ENCODE peak calls at places on chromosome 20, in nine cellular contexts. One of them, this sample, is unnamed.

GRCh38 chr20:9344080-9344920 is 170.1 kb upstream of the LAMP5 start:
- DNase-seq in astrocyte of the spinal cord: peak
- DNase-seq in MV-4-11: no peak
- DNase-seq in neural crest cell: no peak
- DNase-seq in RPMI8226: no peak
- DNase-seq in LoVo: no peak
- DNase-seq in ascending aorta: no peak
- DNase-seq in HepG2: no peak
- DNase-seq in ACHN: no peak
- DNase-seq in this sample: no peak

GRCh38 chr20:62649140-62649539 is 6.8 kb downstream of the SLCO4A1 start:
- DNase-seq in ascending aorta: no peak
- DNase-seq in MV-4-11: no peak
- DNase-seq in HepG2: no peak
- DNase-seq in RPMI8226: no peak
- DNase-seq in LoVo: no peak
- DNase-seq in ACHN: no peak
- DNase-seq in astrocyte of the spinal cord: no peak
- DNase-seq in neural crest cell: no peak
- DNase-seq in this sample: no peak

GRCh38 chr20:35866446-35867202 is 87.7 kb downstream of the SCAND1 start:
- DNase-seq in neural crest cell: no peak
- DNase-seq in astrocyte of the spinal cord: peak
- DNase-seq in RPMI8226: no peak
- DNase-seq in ACHN: no peak
- DNase-seq in HepG2: no peak
- DNase-seq in MV-4-11: no peak
- DNase-seq in ascending aorta: no peak
- DNase-seq in LoVo: no peak
- DNase-seq in this sample: no peak

GRCh38 chr20:5001174-5002076 is at the start of gene SLC23A2:
- DNase-seq in ACHN: peak
- DNase-seq in ascending aorta: no peak
- DNase-seq in astrocyte of the spinal cord: no peak
- DNase-seq in HepG2: no peak
- DNase-seq in RPMI8226: peak
- DNase-seq in MV-4-11: peak
- DNase-seq in LoVo: peak
- DNase-seq in neural crest cell: peak
- DNase-seq in this sample: peak

GRCh38 chr20:45266977-45267376 is 12.6 kb upstream of the SLPI start:
- DNase-seq in astrocyte of the spinal cord: no peak
- DNase-seq in MV-4-11: no peak
- DNase-seq in RPMI8226: no peak
- DNase-seq in neural crest cell: no peak
- DNase-seq in ascending aorta: no peak
- DNase-seq in LoVo: no peak
- DNase-seq in HepG2: no peak
- DNase-seq in ACHN: no peak
- DNase-seq in this sample: no peak

GRCh38 chr20:25529295-25529951 is 55.9 kb downstream of the NINL start:
- DNase-seq in LoVo: no peak
- DNase-seq in astrocyte of the spinal cord: no peak
- DNase-seq in HepG2: no peak
- DNase-seq in neural crest cell: no peak
- DNase-seq in ACHN: no peak
- DNase-seq in RPMI8226: no peak
- DNase-seq in ascending aorta: no peak
- DNase-seq in MV-4-11: no peak
- DNase-seq in this sample: no peak

GRCh38 chr20:10619427-10619826 is 54.4 kb downstream of the JAG1 start:
- DNase-seq in ACHN: no peak
- DNase-seq in astrocyte of the spinal cord: peak
- DNase-seq in RPMI8226: no peak
- DNase-seq in MV-4-11: no peak
- DNase-seq in LoVo: peak
- DNase-seq in neural crest cell: no peak
- DNase-seq in ascending aorta: no peak
- DNase-seq in HepG2: no peak
- DNase-seq in this sample: no peak

GRCh38 chr20:18019068-18019467 is 38.6 kb downstream of the OVOL2 start:
- DNase-seq in HepG2: peak
- DNase-seq in astrocyte of the spinal cord: no peak
- DNase-seq in RPMI8226: peak
- DNase-seq in MV-4-11: peak
- DNase-seq in ascending aorta: no peak
- DNase-seq in LoVo: no peak
- DNase-seq in ACHN: peak
- DNase-seq in neural crest cell: no peak
- DNase-seq in this sample: peak

GRCh38 chr20:2140561-2140960 is 38.9 kb downstream of the STK35 start:
- DNase-seq in ACHN: no peak
- DNase-seq in neural crest cell: no peak
- DNase-seq in RPMI8226: no peak
- DNase-seq in ascending aorta: no peak
- DNase-seq in astrocyte of the spinal cord: no peak
- DNase-seq in LoVo: no peak
- DNase-seq in MV-4-11: no peak
- DNase-seq in HepG2: no peak
- DNase-seq in this sample: no peak

GRCh38 chr20:58293453-58293852 is 16.1 kb upstream of the RAB22A start:
- DNase-seq in MV-4-11: no peak
- DNase-seq in HepG2: peak
- DNase-seq in RPMI8226: peak
- DNase-seq in astrocyte of the spinal cord: no peak
- DNase-seq in LoVo: no peak
- DNase-seq in ascending aorta: no peak
- DNase-seq in neural crest cell: peak
- DNase-seq in ACHN: peak
- DNase-seq in this sample: peak

GRCh38 chr20:10672579-10673127 is 1.1 kb downstream of the JAG1 start:
- DNase-seq in MV-4-11: peak
- DNase-seq in ACHN: peak
- DNase-seq in LoVo: peak
- DNase-seq in RPMI8226: peak
- DNase-seq in ascending aorta: no peak
- DNase-seq in HepG2: peak
- DNase-seq in astrocyte of the spinal cord: peak
- DNase-seq in neural crest cell: peak
- DNase-seq in this sample: peak

GRCh38 chr20:9838378-9839295 is at the start of gene PAK5:
- DNase-seq in ascending aorta: no peak
- DNase-seq in LoVo: no peak
- DNase-seq in ACHN: peak
- DNase-seq in HepG2: peak
- DNase-seq in MV-4-11: peak
- DNase-seq in RPMI8226: peak
- DNase-seq in neural crest cell: peak
- DNase-seq in astrocyte of the spinal cord: peak
- DNase-seq in this sample: no peak

GRCh38 chr20:4375881-4376280 is 345.8 kb upstream of the PRND start:
- DNase-seq in neural crest cell: no peak
- DNase-seq in MV-4-11: peak
- DNase-seq in astrocyte of the spinal cord: peak
- DNase-seq in LoVo: no peak
- DNase-seq in RPMI8226: no peak
- DNase-seq in ascending aorta: no peak
- DNase-seq in ACHN: no peak
- DNase-seq in HepG2: no peak
- DNase-seq in this sample: no peak

GRCh38 chr20:48467622-48468021 is 360.2 kb downstream of the PREX1 start:
- DNase-seq in LoVo: no peak
- DNase-seq in MV-4-11: peak
- DNase-seq in ACHN: no peak
- DNase-seq in HepG2: no peak
- DNase-seq in astrocyte of the spinal cord: no peak
- DNase-seq in RPMI8226: peak
- DNase-seq in neural crest cell: no peak
- DNase-seq in ascending aorta: no peak
- DNase-seq in this sample: peak